ENCODE peak calls at places on chromosomes 4 and X, in four cellular contexts. Q is substantia nigra, H is cardiac muscle cell, X is GM13977. D is an unnamed sample.

GRCh38 chr4:155403886-155404285 is 27.1 kb upstream of the MAP9 start:
- DNase-seq in H (peak; percentile 75), Q (no peak), X (no peak), D (peak; percentile 8)

GRCh38 chr4:54231419-54232150 is 2.5 kb downstream of the PDGFRA start:
- DNase-seq in Q (no peak), H (peak; percentile 78), X (peak; percentile 35), D (peak; percentile 32)

GRCh38 chr4:108210989-108211725 is 42.4 kb upstream of the LEF1 start:
- DNase-seq in H (no peak), X (no peak), Q (no peak), D (no peak)

GRCh38 chr4:118340109-118340508 is 12.7 kb downstream of the PRSS12 start:
- DNase-seq in H (no peak), X (no peak), Q (no peak), D (no peak)

GRCh38 chr4:120466429-120466828 is 399.8 kb upstream of the MAD2L1 start:
- DNase-seq in H (no peak), X (no peak), Q (no peak), D (peak; percentile 57)

GRCh38 chr4:177250056-177250696 is 59.5 kb upstream of the NEIL3 start:
- DNase-seq in Q (peak; percentile 52), H (peak; percentile 79), X (peak; percentile 45), D (peak; percentile 67)

GRCh38 chr4:152535236-152535902 is 523 bp downstream of the FBXW7 start:
- DNase-seq in X (peak; percentile 33), H (no peak), Q (no peak), D (no peak)

GRCh38 chr4:12122316-12122715 is 693.6 kb upstream of the HS3ST1 start:
- DNase-seq in Q (no peak), H (no peak), X (no peak), D (no peak)

GRCh38 chrX:22272613-22273012 is at the start of gene CBLL2:
- DNase-seq in X (no peak), Q (no peak), H (no peak), D (no peak)

GRCh38 chr4:169621754-169622481 is 1.5 kb downstream of the CLCN3 start:
- DNase-seq in H (peak; percentile 62), X (no peak), Q (no peak), D (no peak)

GRCh38 chr4:113840850-113841249 is 79.3 kb upstream of the CAMK2D start:
- DNase-seq in Q (no peak), X (no peak), H (peak; percentile 36), D (no peak)

GRCh38 chr4:145719752-145720624 is 40.0 kb downstream of the C4orf51 start:
- DNase-seq in H (no peak), X (peak; percentile 55), Q (no peak), D (no peak)

GRCh38 chrX:3286196-3286920 is 60.1 kb downstream of the MXRA5 start:
- DNase-seq in X (no peak), Q (no peak), H (peak; percentile 76), D (no peak)

GRCh38 chr4:152590179-152591031 is 54.5 kb upstream of the FBXW7 start:
- DNase-seq in X (no peak), Q (no peak), H (peak; percentile 97), D (no peak)

GRCh38 chr4:138910201-138910913 is 105.2 kb upstream of the NOCT start:
- DNase-seq in X (no peak), H (peak; percentile 36), Q (no peak), D (no peak)

GRCh38 chr4:150280081-150280950 is 202.1 kb downstream of the DCLK2 start:
- DNase-seq in H (peak; percentile 83), X (no peak), Q (no peak), D (peak; percentile 14)

GRCh38 chr4:142474398-142475087 is 371.6 kb downstream of the INPP4B start:
- DNase-seq in X (no peak), H (no peak), Q (no peak), D (no peak)

GRCh38 chrX:134006484-134007161 is 21.2 kb upstream of the GPC3 start:
- DNase-seq in X (no peak), H (no peak), Q (no peak), D (no peak)

GRCh38 chr4:110074570-110074969 is 123.8 kb downstream of the ELOVL6 start:
- DNase-seq in Q (no peak), X (no peak), H (no peak), D (no peak)

D was measured in neuronal stem cell.